ENCODE peak calls at places on chromosomes 4 and X, in nine cellular contexts. One of them, this sample, is unnamed.

GRCh38 chr4:151933122-151933827 is 172.5 kb upstream of the GATB start:
- DNase-seq in heart right ventricle: peak
- DNase-seq in AG10803: no peak
- DNase-seq in suprapubic skin: no peak
- DNase-seq in omental fat pad: no peak
- DNase-seq in WTC11: no peak
- DNase-seq in testis: no peak
- DNase-seq in CD4-positive, alpha-beta T cell: no peak
- DNase-seq in uterus: no peak
- DNase-seq in this sample: no peak

GRCh38 chr4:128775916-128776315 is 33.6 kb upstream of the JADE1 start:
- DNase-seq in uterus: no peak
- DNase-seq in testis: no peak
- DNase-seq in heart right ventricle: no peak
- DNase-seq in omental fat pad: no peak
- DNase-seq in CD4-positive, alpha-beta T cell: no peak
- DNase-seq in WTC11: no peak
- DNase-seq in AG10803: no peak
- DNase-seq in suprapubic skin: no peak
- DNase-seq in this sample: no peak

GRCh38 chrX:104392350-104392749 is 137.6 kb upstream of the ESX1 start:
- DNase-seq in uterus: no peak
- DNase-seq in AG10803: no peak
- DNase-seq in suprapubic skin: no peak
- DNase-seq in testis: no peak
- DNase-seq in heart right ventricle: no peak
- DNase-seq in CD4-positive, alpha-beta T cell: no peak
- DNase-seq in WTC11: no peak
- DNase-seq in omental fat pad: no peak
- DNase-seq in this sample: no peak

GRCh38 chr4:26267087-26267486 is 53.7 kb upstream of the RBPJ start:
- DNase-seq in WTC11: no peak
- DNase-seq in testis: peak
- DNase-seq in suprapubic skin: no peak
- DNase-seq in uterus: peak
- DNase-seq in AG10803: peak
- DNase-seq in CD4-positive, alpha-beta T cell: no peak
- DNase-seq in heart right ventricle: peak
- DNase-seq in omental fat pad: no peak
- DNase-seq in this sample: no peak

GRCh38 chr4:74039065-74039763 is 725 bp upstream of the CXCL3 start:
- DNase-seq in suprapubic skin: no peak
- DNase-seq in WTC11: no peak
- DNase-seq in heart right ventricle: no peak
- DNase-seq in uterus: no peak
- DNase-seq in testis: no peak
- DNase-seq in CD4-positive, alpha-beta T cell: no peak
- DNase-seq in omental fat pad: no peak
- DNase-seq in AG10803: peak
- DNase-seq in this sample: no peak

GRCh38 chrX:13082286-13083065 is 38.1 kb upstream of the FAM9C start:
- DNase-seq in uterus: no peak
- DNase-seq in heart right ventricle: no peak
- DNase-seq in omental fat pad: no peak
- DNase-seq in WTC11: no peak
- DNase-seq in CD4-positive, alpha-beta T cell: no peak
- DNase-seq in AG10803: no peak
- DNase-seq in suprapubic skin: no peak
- DNase-seq in testis: no peak
- DNase-seq in this sample: no peak

GRCh38 chr4:8374851-8375649 is 65.5 kb downstream of the ACOX3 start:
- DNase-seq in uterus: no peak
- DNase-seq in WTC11: no peak
- DNase-seq in testis: no peak
- DNase-seq in CD4-positive, alpha-beta T cell: no peak
- DNase-seq in AG10803: no peak
- DNase-seq in suprapubic skin: no peak
- DNase-seq in omental fat pad: no peak
- DNase-seq in heart right ventricle: no peak
- DNase-seq in this sample: peak

GRCh38 chr4:78298618-78299017 is 241.5 kb downstream of the FRAS1 start:
- DNase-seq in omental fat pad: no peak
- DNase-seq in uterus: no peak
- DNase-seq in testis: no peak
- DNase-seq in heart right ventricle: no peak
- DNase-seq in WTC11: no peak
- DNase-seq in AG10803: peak
- DNase-seq in CD4-positive, alpha-beta T cell: no peak
- DNase-seq in suprapubic skin: no peak
- DNase-seq in this sample: no peak

GRCh38 chrX:24668111-24668510 is 21.0 kb upstream of the PCYT1B start:
- DNase-seq in testis: peak
- DNase-seq in AG10803: no peak
- DNase-seq in CD4-positive, alpha-beta T cell: no peak
- DNase-seq in heart right ventricle: no peak
- DNase-seq in omental fat pad: no peak
- DNase-seq in uterus: no peak
- DNase-seq in suprapubic skin: no peak
- DNase-seq in WTC11: no peak
- DNase-seq in this sample: no peak

GRCh38 chrX:30865020-30865419 is 24.0 kb downstream of the TAB3 start:
- DNase-seq in uterus: no peak
- DNase-seq in AG10803: no peak
- DNase-seq in suprapubic skin: no peak
- DNase-seq in heart right ventricle: no peak
- DNase-seq in omental fat pad: no peak
- DNase-seq in testis: no peak
- DNase-seq in CD4-positive, alpha-beta T cell: no peak
- DNase-seq in WTC11: peak
- DNase-seq in this sample: no peak

GRCh38 chr4:92047209-92047877 is 256.4 kb upstream of the GRID2 start:
- DNase-seq in omental fat pad: no peak
- DNase-seq in WTC11: no peak
- DNase-seq in testis: no peak
- DNase-seq in suprapubic skin: no peak
- DNase-seq in uterus: no peak
- DNase-seq in heart right ventricle: no peak
- DNase-seq in AG10803: no peak
- DNase-seq in CD4-positive, alpha-beta T cell: no peak
- DNase-seq in this sample: no peak

GRCh38 chr4:85720736-85721135 is 245.8 kb downstream of the ARHGAP24 start:
- DNase-seq in suprapubic skin: no peak
- DNase-seq in CD4-positive, alpha-beta T cell: no peak
- DNase-seq in testis: no peak
- DNase-seq in AG10803: peak
- DNase-seq in WTC11: no peak
- DNase-seq in heart right ventricle: no peak
- DNase-seq in uterus: no peak
- DNase-seq in omental fat pad: no peak
- DNase-seq in this sample: no peak

GRCh38 chr4:174520655-174521054 is 1.6 kb downstream of the HPGD start:
- DNase-seq in WTC11: no peak
- DNase-seq in testis: no peak
- DNase-seq in heart right ventricle: no peak
- DNase-seq in uterus: no peak
- DNase-seq in CD4-positive, alpha-beta T cell: no peak
- DNase-seq in omental fat pad: no peak
- DNase-seq in AG10803: no peak
- DNase-seq in suprapubic skin: no peak
- DNase-seq in this sample: no peak

GRCh38 chr4:114272226-114272625 is 292.8 kb upstream of the ARSJ start:
- DNase-seq in heart right ventricle: no peak
- DNase-seq in testis: no peak
- DNase-seq in CD4-positive, alpha-beta T cell: no peak
- DNase-seq in suprapubic skin: no peak
- DNase-seq in omental fat pad: no peak
- DNase-seq in uterus: no peak
- DNase-seq in WTC11: no peak
- DNase-seq in AG10803: peak
- DNase-seq in this sample: no peak

GRCh38 chr4:24736066-24736465 is 59.3 kb upstream of the SOD3 start:
- DNase-seq in AG10803: no peak
- DNase-seq in omental fat pad: no peak
- DNase-seq in heart right ventricle: no peak
- DNase-seq in uterus: no peak
- DNase-seq in testis: no peak
- DNase-seq in WTC11: peak
- DNase-seq in suprapubic skin: no peak
- DNase-seq in CD4-positive, alpha-beta T cell: no peak
- DNase-seq in this sample: no peak
- TF ChIP-seq CTCF in AG10803: peak
- TF ChIP-seq CTCF in omental fat pad: no peak
- TF ChIP-seq CTCF in heart right ventricle: no peak
- TF ChIP-seq CTCF in uterus: no peak
- TF ChIP-seq CTCF in testis: no peak
- TF ChIP-seq CTCF in WTC11: peak
- TF ChIP-seq CTCF in suprapubic skin: no peak
- TF ChIP-seq CTCF in CD4-positive, alpha-beta T cell: no peak
- TF ChIP-seq CTCF in this sample: no peak

GRCh38 chr4:125315571-125316390 is 1.0 kb downstream of the FAT4 start:
- DNase-seq in AG10803: peak
- DNase-seq in WTC11: peak
- DNase-seq in testis: peak
- DNase-seq in omental fat pad: no peak
- DNase-seq in uterus: peak
- DNase-seq in CD4-positive, alpha-beta T cell: no peak
- DNase-seq in heart right ventricle: peak
- DNase-seq in suprapubic skin: no peak
- DNase-seq in this sample: no peak
- TF ChIP-seq CTCF in AG10803: peak
- TF ChIP-seq CTCF in WTC11: no peak
- TF ChIP-seq CTCF in testis: peak
- TF ChIP-seq CTCF in omental fat pad: no peak
- TF ChIP-seq CTCF in uterus: peak
- TF ChIP-seq CTCF in CD4-positive, alpha-beta T cell: no peak
- TF ChIP-seq CTCF in heart right ventricle: no peak
- TF ChIP-seq CTCF in suprapubic skin: no peak
- TF ChIP-seq CTCF in this sample: no peak

GRCh38 chr4:24471623-24472510 is 112.5 kb downstream of the DHX15 start:
- DNase-seq in suprapubic skin: no peak
- DNase-seq in omental fat pad: no peak
- DNase-seq in heart right ventricle: peak
- DNase-seq in AG10803: peak
- DNase-seq in CD4-positive, alpha-beta T cell: no peak
- DNase-seq in WTC11: peak
- DNase-seq in uterus: peak
- DNase-seq in testis: peak
- DNase-seq in this sample: no peak
- TF ChIP-seq CTCF in suprapubic skin: no peak
- TF ChIP-seq CTCF in omental fat pad: no peak
- TF ChIP-seq CTCF in heart right ventricle: no peak
- TF ChIP-seq CTCF in AG10803: no peak
- TF ChIP-seq CTCF in CD4-positive, alpha-beta T cell: no peak
- TF ChIP-seq CTCF in WTC11: no peak
- TF ChIP-seq CTCF in uterus: no peak
- TF ChIP-seq CTCF in testis: no peak
- TF ChIP-seq CTCF in this sample: no peak

GRCh38 chr4:24914460-24914859 is 1.6 kb upstream of the CCDC149 start:
- DNase-seq in uterus: no peak
- DNase-seq in suprapubic skin: no peak
- DNase-seq in CD4-positive, alpha-beta T cell: no peak
- DNase-seq in AG10803: no peak
- DNase-seq in heart right ventricle: no peak
- DNase-seq in omental fat pad: no peak
- DNase-seq in WTC11: no peak
- DNase-seq in testis: no peak
- DNase-seq in this sample: no peak

GRCh38 chr4:24910504-24910903 is 2.3 kb downstream of the CCDC149 start:
- DNase-seq in CD4-positive, alpha-beta T cell: no peak
- DNase-seq in heart right ventricle: no peak
- DNase-seq in WTC11: no peak
- DNase-seq in suprapubic skin: no peak
- DNase-seq in AG10803: peak
- DNase-seq in omental fat pad: no peak
- DNase-seq in testis: no peak
- DNase-seq in uterus: no peak
- DNase-seq in this sample: no peak

GRCh38 chr4:24913099-24913445 is 230 bp upstream of the CCDC149 start:
- DNase-seq in testis: peak
- DNase-seq in AG10803: no peak
- DNase-seq in heart right ventricle: no peak
- DNase-seq in omental fat pad: no peak
- DNase-seq in uterus: no peak
- DNase-seq in WTC11: no peak
- DNase-seq in suprapubic skin: no peak
- DNase-seq in CD4-positive, alpha-beta T cell: no peak
- DNase-seq in this sample: no peak

GRCh38 chr4:24915121-24915922 is 2.5 kb upstream of the CCDC149 start:
- DNase-seq in WTC11: peak
- DNase-seq in testis: peak
- DNase-seq in suprapubic skin: no peak
- DNase-seq in omental fat pad: no peak
- DNase-seq in uterus: no peak
- DNase-seq in AG10803: no peak
- DNase-seq in CD4-positive, alpha-beta T cell: no peak
- DNase-seq in heart right ventricle: no peak
- DNase-seq in this sample: no peak

GRCh38 chr4:24912252-24913098 is at the start of gene CCDC149:
- DNase-seq in testis: peak
- DNase-seq in uterus: peak
- DNase-seq in WTC11: peak
- DNase-seq in omental fat pad: peak
- DNase-seq in suprapubic skin: peak
- DNase-seq in AG10803: peak
- DNase-seq in heart right ventricle: peak
- DNase-seq in CD4-positive, alpha-beta T cell: no peak
- DNase-seq in this sample: no peak
- TF ChIP-seq CTCF in testis: no peak
- TF ChIP-seq CTCF in uterus: peak
- TF ChIP-seq CTCF in WTC11: no peak
- TF ChIP-seq CTCF in omental fat pad: no peak
- TF ChIP-seq CTCF in suprapubic skin: no peak
- TF ChIP-seq CTCF in AG10803: no peak
- TF ChIP-seq CTCF in heart right ventricle: no peak
- TF ChIP-seq CTCF in CD4-positive, alpha-beta T cell: no peak
- TF ChIP-seq CTCF in this sample: no peak

GRCh38 chrX:2384486-2384885 is 116.3 kb downstream of the DHRSX start:
- DNase-seq in AG10803: no peak
- DNase-seq in WTC11: no peak
- DNase-seq in CD4-positive, alpha-beta T cell: no peak
- DNase-seq in suprapubic skin: no peak
- DNase-seq in testis: no peak
- DNase-seq in heart right ventricle: no peak
- DNase-seq in omental fat pad: no peak
- DNase-seq in uterus: no peak
- DNase-seq in this sample: no peak
- TF ChIP-seq CTCF in AG10803: no peak
- TF ChIP-seq CTCF in WTC11: no peak
- TF ChIP-seq CTCF in CD4-positive, alpha-beta T cell: no peak
- TF ChIP-seq CTCF in suprapubic skin: no peak
- TF ChIP-seq CTCF in testis: no peak
- TF ChIP-seq CTCF in heart right ventricle: no peak
- TF ChIP-seq CTCF in omental fat pad: no peak
- TF ChIP-seq CTCF in uterus: no peak
- TF ChIP-seq CTCF in this sample: no peak

This sample was measured in CD14-positive monocyte.